ENCODE peak calls at places on chromosomes 6 and 20, in seven cellular contexts. R is stimulated activated CD4-positive, alpha-beta T cell treated with anti-CD3 and anti-CD28 coated beads, Interleukin-1b, Interleukin-23, amount 100 ng/mL, for 1 hour; L is amniotic stem cell; F is AG04449; K is KG1; S is EH; D is GM19239. P is an unnamed sample.

GRCh38 chr6:140909156-140909555 is 1223.6 kb upstream of the GJE1 start:
- DNase-seq in K (no peak), F (no peak), S (peak), L (no peak), R (no peak), D (no peak), P (no peak)

GRCh38 chr6:112030206-112030932 is 23.5 kb upstream of the CCN6 start:
- DNase-seq in K (no peak), D (no peak), S (no peak), F (no peak), R (no peak), L (no peak), P (no peak)

GRCh38 chr20:6974819-6975218 is 207.3 kb downstream of the BMP2 start:
- DNase-seq in F (no peak), L (no peak), D (no peak), S (no peak), K (no peak), R (no peak), P (no peak)

GRCh38 chr20:31560094-31560899 is 44.8 kb upstream of the ID1 start:
- DNase-seq in L (peak), S (peak), F (no peak), R (peak), D (peak), K (peak), P (peak)

GRCh38 chr6:132004668-132005067 is 53.5 kb upstream of the CCN2 start:
- DNase-seq in L (no peak), F (no peak), R (no peak), S (no peak), D (no peak), K (no peak), P (no peak)

GRCh38 chr20:43460172-43460829 is 2.6 kb downstream of the SRSF6 start:
- DNase-seq in F (no peak), K (no peak), R (no peak), D (no peak), L (no peak), S (no peak), P (no peak)

GRCh38 chr6:150352321-150353296 is 16.2 kb upstream of the IYD start:
- DNase-seq in K (peak), L (no peak), D (no peak), F (peak), S (peak), R (no peak), P (no peak)

GRCh38 chr20:33309631-33310030 is 26.6 kb downstream of the BPIFB1 start:
- DNase-seq in S (no peak), F (no peak), R (no peak), K (no peak), L (no peak), D (no peak), P (no peak)

GRCh38 chr6:44071670-44072451 is 55.4 kb downstream of the MRPL14 start:
- DNase-seq in K (no peak), D (no peak), S (peak), F (peak), L (no peak), R (no peak), P (no peak)

GRCh38 chr6:122778961-122779671 is 400 bp upstream of the FABP7 start:
- DNase-seq in S (no peak), R (no peak), D (no peak), F (no peak), L (no peak), K (no peak), P (no peak)

GRCh38 chr20:13261460-13262301 is 40.6 kb downstream of the ISM1 start:
- DNase-seq in R (peak), S (peak), D (peak), L (no peak), K (no peak), F (no peak), P (peak)

GRCh38 chr20:1296117-1296610 is 30.1 kb downstream of the SNPH start:
- DNase-seq in D (no peak), L (no peak), R (no peak), S (no peak), F (no peak), K (no peak), P (no peak)

GRCh38 chr6:70234561-70235236 is 68.2 kb downstream of the COL9A1 start:
- DNase-seq in L (no peak), F (no peak), S (no peak), D (no peak), K (no peak), R (no peak), P (no peak)

GRCh38 chr6:84227044-84227433 is 404 bp downstream of the CEP162 start:
- DNase-seq in F (no peak), L (no peak), R (no peak), D (no peak), S (no peak), K (no peak), P (no peak)

GRCh38 chr20:49979030-49979832 is 3.5 kb upstream of the SNAI1 start:
- DNase-seq in S (peak), F (no peak), D (peak), K (peak), R (peak), L (no peak), P (peak)

GRCh38 chr6:17923401-17923863 is 64.0 kb downstream of the KIF13A start:
- DNase-seq in S (peak), L (no peak), F (no peak), R (no peak), D (no peak), K (no peak), P (no peak)

GRCh38 chr6:36376742-36377141 is 10.7 kb downstream of the ETV7 start:
- DNase-seq in F (no peak), S (no peak), L (no peak), K (no peak), R (no peak), D (no peak), P (peak)

GRCh38 chr20:53723621-53724020 is 130.0 kb upstream of the ZNF217 start:
- DNase-seq in L (no peak), R (no peak), D (no peak), S (no peak), K (no peak), F (no peak), P (no peak)

GRCh38 chr20:60921021-60921622 is 330.9 kb upstream of the CDH4 start:
- DNase-seq in S (peak), F (no peak), K (peak), R (no peak), L (no peak), D (no peak), P (no peak)

GRCh38 chr20:57211949-57212889 is 54.2 kb downstream of the BMP7 start:
- DNase-seq in D (no peak), R (no peak), F (peak), L (peak), S (peak), K (no peak), P (no peak)

GRCh38 chr6:135183532-135184440 is 2.7 kb downstream of the MYB start:
- DNase-seq in F (no peak), L (no peak), D (no peak), S (peak), R (peak), K (peak), P (peak)

GRCh38 chr6:157187182-157188093 is 135.9 kb downstream of the TMEM242 start:
- DNase-seq in F (no peak), D (no peak), L (no peak), S (no peak), K (no peak), R (no peak), P (no peak)

GRCh38 chr6:168326294-168327261 is 7.0 kb upstream of the DACT2 start:
- DNase-seq in K (no peak), R (no peak), S (no peak), L (no peak), D (no peak), F (no peak), P (no peak)

GRCh38 chr6:33144373-33144772 is 47.9 kb downstream of the COL11A2 start:
- DNase-seq in R (no peak), D (no peak), K (peak), S (peak), L (no peak), F (no peak), P (no peak)

GRCh38 chr6:88481519-88481918 is 315.4 kb upstream of the CNR1 start:
- DNase-seq in F (no peak), R (no peak), L (no peak), K (no peak), S (no peak), D (no peak), P (no peak)

GRCh38 chr6:48774276-48774675 is 663.3 kb upstream of the PTCHD4 start:
- DNase-seq in K (no peak), L (no peak), R (no peak), S (no peak), D (no peak), F (no peak), P (no peak)